ENCODE peak calls at places on chromosomes 6 and 20, in ten cellular contexts. O is activated T-cell treated with anti-CD3 and anti-CD28 coated beads for 48 hours; X is MCF 10A; F is NCI-H1417; I is EL; R is cardiac fibroblast; G is GM12878; Q is NCI-H774; Z is stimulated activated CD4-positive, alpha-beta T cell treated with anti-CD3 and anti-CD28 coated beads, TNF-alpha, amount 100 ng/mL, for 48 hours; B is HFFc6. K is an unnamed sample.

GRCh38 chr6:118187568-118188164 is 280.6 kb downstream of the SLC35F1 start:
- DNase-seq in O (no peak), R (peak; percentile 91), F (no peak), B (no peak), I (peak; percentile 6), Z (no peak), X (peak; percentile 66), G (no peak), Q (no peak), K (no peak)

GRCh38 chr6:38571721-38572120 is 68.0 kb downstream of the BTBD9 start:
- DNase-seq in F (no peak), B (no peak), G (no peak), Q (no peak), O (no peak), R (no peak), Z (no peak), I (no peak), X (no peak), K (no peak)

GRCh38 chr6:111478749-111479148 is 4.3 kb downstream of the REV3L start:
- DNase-seq in O (no peak), F (peak; percentile 45), I (peak; percentile 68), B (peak; percentile 60), R (peak; percentile 72), G (peak; percentile 49), Q (peak; percentile 60), Z (no peak), X (peak; percentile 73), K (peak; percentile 88)

GRCh38 chr6:46642928-46643751 is 9.5 kb downstream of the CYP39A1 start:
- DNase-seq in Q (no peak), G (no peak), X (peak; percentile 28), I (no peak), B (no peak), F (no peak), Z (no peak), R (no peak), O (no peak), K (no peak)

GRCh38 chr6:42735976-42736375 is 9.9 kb downstream of the TBCC start:
- DNase-seq in Q (no peak), Z (no peak), I (no peak), O (no peak), F (no peak), R (no peak), G (no peak), X (no peak), B (no peak), K (no peak)

GRCh38 chr20:53346266-53346665 is 247.4 kb downstream of the ZNF217 start:
- DNase-seq in B (no peak), O (no peak), R (no peak), F (no peak), I (no peak), Z (no peak), X (no peak), Q (no peak), G (no peak), K (no peak)

GRCh38 chr20:35274172-35275092 is 3.5 kb downstream of the MMP24OS start:
- DNase-seq in O (no peak), G (no peak), F (no peak), Q (no peak), B (no peak), R (no peak), Z (no peak), X (no peak), I (no peak), K (no peak)

GRCh38 chr6:135853227-135853626 is 1.7 kb downstream of the PDE7B start:
- DNase-seq in R (peak; percentile 71), I (peak; percentile 41), B (no peak), X (no peak), F (no peak), Z (no peak), O (no peak), G (no peak), Q (no peak), K (no peak)

GRCh38 chr6:39947611-39948068 is 13.4 kb upstream of the MOCS1 start:
- DNase-seq in O (no peak), I (no peak), R (no peak), Z (no peak), X (no peak), Q (no peak), G (no peak), F (no peak), B (no peak), K (no peak)

GRCh38 chr20:36919715-36920333 is 31.7 kb downstream of the SAMHD1 start:
- DNase-seq in R (peak; percentile 77), F (peak; percentile 30), I (peak; percentile 75), Q (peak; percentile 2), O (no peak), G (peak; percentile 13), B (peak; percentile 64), Z (no peak), X (peak; percentile 66), K (peak; percentile 39)

GRCh38 chr20:53706511-53707031 is 112.9 kb upstream of the ZNF217 start:
- DNase-seq in Q (no peak), G (peak; percentile 81), X (no peak), I (peak; percentile 56), F (no peak), R (peak; percentile 71), B (no peak), O (no peak), Z (no peak), K (no peak)

GRCh38 chr20:13684566-13685222 is 46.0 kb upstream of the TASP1 start:
- DNase-seq in O (no peak), X (peak; percentile 5), F (no peak), G (peak; percentile 60), Q (no peak), I (no peak), Z (no peak), R (no peak), B (no peak), K (no peak)

GRCh38 chr6:2639876-2640275 is 110.8 kb downstream of the MYLK4 start:
- DNase-seq in F (no peak), G (no peak), Q (no peak), I (no peak), B (no peak), X (no peak), R (no peak), Z (no peak), O (no peak), K (no peak)

GRCh38 chr20:366042-366718 is 14.4 kb upstream of the TRIB3 start:
- DNase-seq in X (peak; percentile 51), I (no peak), G (no peak), R (no peak), Q (no peak), Z (no peak), B (no peak), O (no peak), F (no peak), K (peak; percentile 76)

GRCh38 chr6:142014515-142014914 is 118.2 kb upstream of the GJE1 start:
- DNase-seq in R (peak; percentile 69), G (no peak), X (peak; percentile 83), F (no peak), Z (no peak), I (peak; percentile 98), Q (no peak), O (no peak), B (peak; percentile 94), K (no peak)

GRCh38 chr6:87637106-87637505 is 47.2 kb downstream of the ORC3 start:
- DNase-seq in G (no peak), I (no peak), R (no peak), X (no peak), B (no peak), Q (no peak), F (no peak), Z (no peak), O (no peak), K (no peak)

GRCh38 chr6:113203135-113203534 is 654.0 kb upstream of the MARCKS start:
- DNase-seq in Z (no peak), R (no peak), O (no peak), F (peak; percentile 30), I (no peak), X (no peak), G (no peak), Q (no peak), B (no peak), K (no peak)

GRCh38 chr6:144493035-144493910 is 208.1 kb downstream of the UTRN start:
- DNase-seq in Q (no peak), B (no peak), R (peak; percentile 28), Z (no peak), F (no peak), O (no peak), I (no peak), X (peak; percentile 84), G (no peak), K (peak; percentile 61)

GRCh38 chr6:109059148-109059547 is 35.5 kb downstream of the SESN1 start:
- DNase-seq in Q (no peak), I (no peak), Z (no peak), B (no peak), O (no peak), G (no peak), R (peak; percentile 58), F (no peak), X (peak; percentile 75), K (peak; percentile 42)

GRCh38 chr6:29632789-29633531 is at the start of gene GABBR1:
- DNase-seq in Q (peak; percentile 79), B (peak; percentile 79), G (no peak), R (peak; percentile 94), F (peak; percentile 94), Z (no peak), I (peak; percentile 90), O (peak; percentile 70), X (peak; percentile 89), K (peak; percentile 22)

GRCh38 chr20:60037120-60037499 is 78.9 kb downstream of the CDH26 start:
- DNase-seq in F (no peak), Q (no peak), O (no peak), Z (no peak), B (peak; percentile 35), I (peak; percentile 77), G (no peak), X (peak; percentile 23), R (no peak), K (no peak)

GRCh38 chr6:132130530-132131298 is 179.5 kb upstream of the CCN2 start:
- DNase-seq in Z (no peak), X (no peak), O (no peak), F (no peak), Q (no peak), I (peak; percentile 43), B (no peak), R (peak; percentile 89), G (no peak), K (no peak)

GRCh38 chr6:3732345-3733141 is 19.0 kb downstream of the PXDC1 start:
- DNase-seq in G (no peak), Z (peak; percentile 35), R (peak; percentile 94), O (peak; percentile 58), X (peak; percentile 80), Q (peak; percentile 74), F (peak; percentile 58), I (peak; percentile 75), B (peak; percentile 62), K (peak; percentile 48)

GRCh38 chr6:4010682-4011081 is 68.3 kb downstream of the FAM217A start:
- DNase-seq in F (no peak), O (no peak), B (no peak), X (no peak), Z (no peak), R (no peak), G (no peak), I (peak; percentile 8), Q (no peak), K (no peak)

GRCh38 chr6:45003400-45003799 is 324.7 kb upstream of the RUNX2 start:
- DNase-seq in O (no peak), R (no peak), F (no peak), B (no peak), Q (no peak), G (no peak), I (no peak), X (no peak), Z (no peak), K (no peak)

GRCh38 chr20:19757973-19758887 is at the start of gene RIN2:
- DNase-seq in B (peak; percentile 74), X (peak; percentile 82), Q (peak; percentile 65), I (peak; percentile 85), F (peak; percentile 90), G (no peak), R (peak; percentile 97), O (no peak), Z (no peak), K (peak; percentile 72)

GRCh38 chr6:5025911-5026819 is 22.3 kb upstream of the RPP40 start:
- DNase-seq in R (peak; percentile 61), Z (no peak), O (no peak), B (peak; percentile 11), G (no peak), F (peak; percentile 59), X (no peak), I (peak; percentile 54), Q (peak; percentile 10), K (no peak)

GRCh38 chr6:104404377-104404776 is 455.3 kb downstream of the HACE1 start:
- DNase-seq in Z (no peak), Q (no peak), G (no peak), R (no peak), B (no peak), O (no peak), I (peak; percentile 4), X (no peak), F (no peak), K (no peak)

K was measured in LNCaP clone FGC.